ENCODE peak calls at places on chromosomes 5 and 9, in ten cellular contexts. One of them, this sample, is unnamed.

GRCh38 chr5:132839426-132840301 is 9.2 kb upstream of the SHROOM1 start:
- DNase-seq in tibial artery: no peak
- DNase-seq in iris pigment epithelial cell: peak; percentile 93
- DNase-seq in HuH-7: no peak
- DNase-seq in naive thymus-derived CD4-positive, alpha-beta T cell: no peak
- DNase-seq in T-helper 17 cell: no peak
- DNase-seq in GM03348: peak; percentile 43
- DNase-seq in MV-4-11: peak; percentile 23
- DNase-seq in NCI-H460: no peak
- DNase-seq in Daoy: no peak
- DNase-seq in this sample: peak; percentile 46

GRCh38 chr5:2134543-2135299 is 252.0 kb upstream of the IRX4 start:
- DNase-seq in NCI-H460: no peak
- DNase-seq in GM03348: no peak
- DNase-seq in tibial artery: no peak
- DNase-seq in HuH-7: no peak
- DNase-seq in iris pigment epithelial cell: peak; percentile 4
- DNase-seq in MV-4-11: no peak
- DNase-seq in T-helper 17 cell: no peak
- DNase-seq in naive thymus-derived CD4-positive, alpha-beta T cell: no peak
- DNase-seq in Daoy: no peak
- DNase-seq in this sample: peak; percentile 21

GRCh38 chr9:6549106-6549505 is 96.4 kb downstream of the GLDC start:
- DNase-seq in NCI-H460: no peak
- DNase-seq in GM03348: no peak
- DNase-seq in HuH-7: no peak
- DNase-seq in Daoy: no peak
- DNase-seq in T-helper 17 cell: no peak
- DNase-seq in naive thymus-derived CD4-positive, alpha-beta T cell: no peak
- DNase-seq in MV-4-11: no peak
- DNase-seq in iris pigment epithelial cell: no peak
- DNase-seq in tibial artery: no peak
- DNase-seq in this sample: no peak

GRCh38 chr9:89844535-89844934 is 239.7 kb downstream of the GADD45G start:
- DNase-seq in T-helper 17 cell: no peak
- DNase-seq in naive thymus-derived CD4-positive, alpha-beta T cell: no peak
- DNase-seq in NCI-H460: no peak
- DNase-seq in tibial artery: no peak
- DNase-seq in MV-4-11: no peak
- DNase-seq in GM03348: no peak
- DNase-seq in iris pigment epithelial cell: no peak
- DNase-seq in HuH-7: no peak
- DNase-seq in Daoy: no peak
- DNase-seq in this sample: no peak

GRCh38 chr5:58069846-58070245 is 390.0 kb downstream of the PLK2 start:
- DNase-seq in T-helper 17 cell: no peak
- DNase-seq in NCI-H460: peak; percentile 91
- DNase-seq in naive thymus-derived CD4-positive, alpha-beta T cell: no peak
- DNase-seq in Daoy: no peak
- DNase-seq in tibial artery: no peak
- DNase-seq in iris pigment epithelial cell: no peak
- DNase-seq in MV-4-11: no peak
- DNase-seq in HuH-7: no peak
- DNase-seq in GM03348: no peak
- DNase-seq in this sample: no peak

GRCh38 chr9:129671519-129671918 is 6.1 kb downstream of the PRRX2 start:
- DNase-seq in MV-4-11: no peak
- DNase-seq in tibial artery: no peak
- DNase-seq in Daoy: no peak
- DNase-seq in T-helper 17 cell: no peak
- DNase-seq in HuH-7: no peak
- DNase-seq in NCI-H460: no peak
- DNase-seq in iris pigment epithelial cell: peak; percentile 24
- DNase-seq in naive thymus-derived CD4-positive, alpha-beta T cell: no peak
- DNase-seq in GM03348: no peak
- DNase-seq in this sample: no peak

GRCh38 chr5:145697251-145698016 is 137.7 kb downstream of the PRELID2 start:
- DNase-seq in MV-4-11: peak; percentile 59
- DNase-seq in HuH-7: peak; percentile 11
- DNase-seq in T-helper 17 cell: no peak
- DNase-seq in iris pigment epithelial cell: peak; percentile 77
- DNase-seq in GM03348: peak; percentile 15
- DNase-seq in NCI-H460: peak; percentile 38
- DNase-seq in naive thymus-derived CD4-positive, alpha-beta T cell: peak; percentile 0
- DNase-seq in Daoy: peak; percentile 64
- DNase-seq in tibial artery: no peak
- DNase-seq in this sample: peak; percentile 64

GRCh38 chr9:133771486-133772482 is 33.6 kb upstream of the SARDH start:
- DNase-seq in MV-4-11: no peak
- DNase-seq in iris pigment epithelial cell: no peak
- DNase-seq in T-helper 17 cell: peak; percentile 6
- DNase-seq in Daoy: no peak
- DNase-seq in NCI-H460: no peak
- DNase-seq in GM03348: no peak
- DNase-seq in HuH-7: no peak
- DNase-seq in naive thymus-derived CD4-positive, alpha-beta T cell: no peak
- DNase-seq in tibial artery: peak; percentile 13
- DNase-seq in this sample: no peak

GRCh38 chr9:136043386-136044054 is 51.6 kb downstream of the NACC2 start:
- DNase-seq in MV-4-11: peak; percentile 76
- DNase-seq in NCI-H460: no peak
- DNase-seq in tibial artery: peak; percentile 10
- DNase-seq in GM03348: no peak
- DNase-seq in HuH-7: no peak
- DNase-seq in Daoy: no peak
- DNase-seq in T-helper 17 cell: no peak
- DNase-seq in iris pigment epithelial cell: no peak
- DNase-seq in naive thymus-derived CD4-positive, alpha-beta T cell: no peak
- DNase-seq in this sample: no peak

GRCh38 chr9:89497181-89497963 is 541 bp downstream of the SEMA4D start:
- DNase-seq in MV-4-11: no peak
- DNase-seq in iris pigment epithelial cell: no peak
- DNase-seq in NCI-H460: no peak
- DNase-seq in Daoy: no peak
- DNase-seq in tibial artery: no peak
- DNase-seq in GM03348: no peak
- DNase-seq in naive thymus-derived CD4-positive, alpha-beta T cell: no peak
- DNase-seq in HuH-7: no peak
- DNase-seq in T-helper 17 cell: no peak
- DNase-seq in this sample: no peak

GRCh38 chr5:102762095-102762534 is 7.0 kb downstream of the PAM start:
- DNase-seq in T-helper 17 cell: no peak
- DNase-seq in iris pigment epithelial cell: peak; percentile 73
- DNase-seq in tibial artery: no peak
- DNase-seq in HuH-7: no peak
- DNase-seq in NCI-H460: no peak
- DNase-seq in MV-4-11: no peak
- DNase-seq in Daoy: peak; percentile 25
- DNase-seq in naive thymus-derived CD4-positive, alpha-beta T cell: no peak
- DNase-seq in GM03348: peak; percentile 59
- DNase-seq in this sample: peak; percentile 59

GRCh38 chr5:173730610-173731302 is 114.3 kb upstream of the BOD1 start:
- DNase-seq in naive thymus-derived CD4-positive, alpha-beta T cell: no peak
- DNase-seq in Daoy: no peak
- DNase-seq in NCI-H460: no peak
- DNase-seq in MV-4-11: no peak
- DNase-seq in GM03348: no peak
- DNase-seq in HuH-7: no peak
- DNase-seq in T-helper 17 cell: no peak
- DNase-seq in tibial artery: no peak
- DNase-seq in iris pigment epithelial cell: no peak
- DNase-seq in this sample: no peak

GRCh38 chr5:58459276-58459859 is 518 bp downstream of the PLK2 start:
- DNase-seq in naive thymus-derived CD4-positive, alpha-beta T cell: peak; percentile 11
- DNase-seq in NCI-H460: peak; percentile 36
- DNase-seq in GM03348: no peak
- DNase-seq in iris pigment epithelial cell: peak; percentile 50
- DNase-seq in tibial artery: peak; percentile 27
- DNase-seq in Daoy: peak; percentile 53
- DNase-seq in T-helper 17 cell: no peak
- DNase-seq in MV-4-11: peak; percentile 47
- DNase-seq in HuH-7: no peak
- DNase-seq in this sample: peak; percentile 46

GRCh38 chr5:136063778-136064465 is 35.1 kb downstream of the TGFBI start:
- DNase-seq in HuH-7: no peak
- DNase-seq in Daoy: no peak
- DNase-seq in T-helper 17 cell: no peak
- DNase-seq in NCI-H460: no peak
- DNase-seq in GM03348: no peak
- DNase-seq in iris pigment epithelial cell: no peak
- DNase-seq in tibial artery: no peak
- DNase-seq in MV-4-11: no peak
- DNase-seq in naive thymus-derived CD4-positive, alpha-beta T cell: no peak
- DNase-seq in this sample: no peak

GRCh38 chr5:158970569-158971014 is 129.1 kb downstream of the EBF1 start:
- DNase-seq in GM03348: no peak
- DNase-seq in Daoy: peak; percentile 67
- DNase-seq in T-helper 17 cell: no peak
- DNase-seq in naive thymus-derived CD4-positive, alpha-beta T cell: no peak
- DNase-seq in NCI-H460: no peak
- DNase-seq in iris pigment epithelial cell: no peak
- DNase-seq in HuH-7: no peak
- DNase-seq in tibial artery: no peak
- DNase-seq in MV-4-11: no peak
- DNase-seq in this sample: no peak

GRCh38 chr9:69317081-69317480 is 7.9 kb upstream of the ENTREP1 start:
- DNase-seq in NCI-H460: no peak
- DNase-seq in MV-4-11: no peak
- DNase-seq in Daoy: no peak
- DNase-seq in naive thymus-derived CD4-positive, alpha-beta T cell: no peak
- DNase-seq in GM03348: no peak
- DNase-seq in iris pigment epithelial cell: no peak
- DNase-seq in tibial artery: no peak
- DNase-seq in T-helper 17 cell: no peak
- DNase-seq in HuH-7: no peak
- DNase-seq in this sample: no peak

GRCh38 chr5:59099270-59099994 is 516.6 kb downstream of the RAB3C start:
- DNase-seq in MV-4-11: no peak
- DNase-seq in tibial artery: no peak
- DNase-seq in HuH-7: no peak
- DNase-seq in Daoy: peak; percentile 82
- DNase-seq in GM03348: peak; percentile 16
- DNase-seq in iris pigment epithelial cell: peak; percentile 99
- DNase-seq in T-helper 17 cell: peak; percentile 11
- DNase-seq in naive thymus-derived CD4-positive, alpha-beta T cell: no peak
- DNase-seq in NCI-H460: peak; percentile 66
- DNase-seq in this sample: peak; percentile 91

GRCh38 chr5:103918668-103919367 is 356.2 kb upstream of the NUDT12 start:
- DNase-seq in T-helper 17 cell: no peak
- DNase-seq in iris pigment epithelial cell: peak; percentile 31
- DNase-seq in MV-4-11: no peak
- DNase-seq in tibial artery: no peak
- DNase-seq in HuH-7: no peak
- DNase-seq in naive thymus-derived CD4-positive, alpha-beta T cell: no peak
- DNase-seq in GM03348: peak; percentile 52
- DNase-seq in NCI-H460: no peak
- DNase-seq in Daoy: peak; percentile 17
- DNase-seq in this sample: no peak

GRCh38 chr5:180658774-180659564 is 9.6 kb upstream of the FLT4 start:
- DNase-seq in Daoy: no peak
- DNase-seq in MV-4-11: no peak
- DNase-seq in T-helper 17 cell: no peak
- DNase-seq in HuH-7: no peak
- DNase-seq in iris pigment epithelial cell: no peak
- DNase-seq in tibial artery: no peak
- DNase-seq in NCI-H460: no peak
- DNase-seq in naive thymus-derived CD4-positive, alpha-beta T cell: no peak
- DNase-seq in GM03348: no peak
- DNase-seq in this sample: no peak

GRCh38 chr9:111914749-111915424 is 18.3 kb downstream of the UGCG start:
- DNase-seq in NCI-H460: no peak
- DNase-seq in GM03348: no peak
- DNase-seq in T-helper 17 cell: no peak
- DNase-seq in Daoy: no peak
- DNase-seq in tibial artery: no peak
- DNase-seq in HuH-7: no peak
- DNase-seq in naive thymus-derived CD4-positive, alpha-beta T cell: no peak
- DNase-seq in iris pigment epithelial cell: peak; percentile 45
- DNase-seq in MV-4-11: peak; percentile 54
- DNase-seq in this sample: no peak

GRCh38 chr5:38601843-38602424 is 45.5 kb upstream of the LIFR start:
- DNase-seq in GM03348: peak; percentile 12
- DNase-seq in NCI-H460: peak; percentile 36
- DNase-seq in T-helper 17 cell: no peak
- DNase-seq in naive thymus-derived CD4-positive, alpha-beta T cell: no peak
- DNase-seq in MV-4-11: no peak
- DNase-seq in Daoy: peak; percentile 73
- DNase-seq in HuH-7: no peak
- DNase-seq in iris pigment epithelial cell: peak; percentile 85
- DNase-seq in tibial artery: no peak
- DNase-seq in this sample: peak; percentile 82

GRCh38 chr9:123349691-123350480 is 6.1 kb upstream of the CRB2 start:
- DNase-seq in naive thymus-derived CD4-positive, alpha-beta T cell: peak; percentile 49
- DNase-seq in GM03348: peak; percentile 91
- DNase-seq in T-helper 17 cell: peak; percentile 19
- DNase-seq in Daoy: peak; percentile 69
- DNase-seq in HuH-7: peak; percentile 94
- DNase-seq in NCI-H460: peak; percentile 67
- DNase-seq in MV-4-11: no peak
- DNase-seq in tibial artery: no peak
- DNase-seq in iris pigment epithelial cell: peak; percentile 35
- DNase-seq in this sample: peak; percentile 56

GRCh38 chr9:90936380-90936779 is 134.8 kb downstream of the SYK start:
- DNase-seq in Daoy: peak; percentile 35
- DNase-seq in NCI-H460: no peak
- DNase-seq in naive thymus-derived CD4-positive, alpha-beta T cell: no peak
- DNase-seq in HuH-7: no peak
- DNase-seq in GM03348: no peak
- DNase-seq in MV-4-11: peak; percentile 12
- DNase-seq in iris pigment epithelial cell: no peak
- DNase-seq in tibial artery: no peak
- DNase-seq in T-helper 17 cell: no peak
- DNase-seq in this sample: no peak

GRCh38 chr9:2741441-2742158 is 24.3 kb downstream of the KCNV2 start:
- DNase-seq in GM03348: no peak
- DNase-seq in NCI-H460: no peak
- DNase-seq in iris pigment epithelial cell: peak; percentile 24
- DNase-seq in T-helper 17 cell: no peak
- DNase-seq in Daoy: no peak
- DNase-seq in naive thymus-derived CD4-positive, alpha-beta T cell: no peak
- DNase-seq in HuH-7: no peak
- DNase-seq in tibial artery: no peak
- DNase-seq in MV-4-11: no peak
- DNase-seq in this sample: no peak

GRCh38 chr9:94859226-94859625 is 132.7 kb downstream of the AOPEP start:
- DNase-seq in NCI-H460: no peak
- DNase-seq in tibial artery: no peak
- DNase-seq in iris pigment epithelial cell: no peak
- DNase-seq in T-helper 17 cell: no peak
- DNase-seq in MV-4-11: no peak
- DNase-seq in Daoy: no peak
- DNase-seq in GM03348: no peak
- DNase-seq in HuH-7: no peak
- DNase-seq in naive thymus-derived CD4-positive, alpha-beta T cell: no peak
- DNase-seq in this sample: no peak